ENCODE peak calls at places on chromosomes 3 and 15, in six cellular contexts. M is neural progenitor cell, N is adipocyte, L is GM12865, D is left ventricle myocardium inferior, V is lower leg skin. A is an unnamed sample.

GRCh38 chr3:158738653-158739052 is 6.4 kb upstream of the RARRES1 start:
- DNase-seq in M (no peak), N (no peak), L (no peak), D (no peak), V (no peak), A (no peak)

GRCh38 chr3:184300377-184300717 is 1.3 kb downstream of the PSMD2 start:
- DNase-seq in M (no peak), N (peak), L (no peak), D (no peak), V (no peak), A (no peak)

GRCh38 chr3:18393906-18394305 is 31.2 kb downstream of the SATB1 start:
- DNase-seq in M (no peak), N (peak), L (no peak), D (no peak), V (no peak), A (no peak)

GRCh38 chr15:51499379-51499976 is 123.1 kb downstream of the DMXL2 start:
- DNase-seq in M (peak), N (peak), L (peak), D (no peak), V (no peak), A (peak)

GRCh38 chr15:40162552-40162951 is 1.7 kb downstream of the BUB1B start:
- DNase-seq in M (no peak), N (no peak), L (no peak), D (no peak), V (no peak), A (no peak)

GRCh38 chr3:14450922-14451606 is 48.7 kb downstream of the SLC6A6 start:
- DNase-seq in M (no peak), N (no peak), L (no peak), D (no peak), V (no peak), A (no peak)

GRCh38 chr15:70726753-70727152 is 36.6 kb downstream of the UACA start:
- DNase-seq in M (peak), N (peak), L (no peak), D (no peak), V (no peak), A (no peak)

GRCh38 chr3:175702956-175703355 is 843.8 kb downstream of the NAALADL2 start:
- DNase-seq in M (no peak), N (peak), L (no peak), D (no peak), V (no peak), A (no peak)

GRCh38 chr15:39341238-39341637 is 239.6 kb upstream of the THBS1 start:
- DNase-seq in M (peak), N (no peak), L (no peak), D (no peak), V (no peak), A (no peak)

GRCh38 chr3:185250247-185250646 is 3.6 kb downstream of the EHHADH start:
- DNase-seq in M (no peak), N (no peak), L (no peak), D (no peak), V (no peak), A (no peak)

GRCh38 chr3:39178553-39178952 is 13.8 kb downstream of the XIRP1 start:
- DNase-seq in M (no peak), N (no peak), L (no peak), D (no peak), V (no peak), A (no peak)

GRCh38 chr15:74514039-74514438 is 27.0 kb upstream of the ARID3B start:
- DNase-seq in M (no peak), N (peak), L (no peak), D (no peak), V (no peak), A (no peak)

GRCh38 chr3:100833483-100833882 is 124.2 kb downstream of the TFG start:
- DNase-seq in M (peak), N (no peak), L (no peak), D (no peak), V (no peak), A (no peak)

GRCh38 chr15:100939786-100940185 is 20.6 kb downstream of the LRRK1 start:
- DNase-seq in M (no peak), N (no peak), L (no peak), D (no peak), V (no peak), A (no peak)

GRCh38 chr15:37087050-37087691 is 13.2 kb downstream of the MEIS2 start:
- DNase-seq in M (no peak), N (no peak), L (no peak), D (no peak), V (no peak), A (no peak)

GRCh38 chr3:14943042-14943441 is 4.3 kb upstream of the NR2C2 start:
- DNase-seq in M (no peak), N (no peak), L (no peak), D (no peak), V (no peak), A (no peak)

GRCh38 chr3:43153189-43154083 is 47.6 kb upstream of the POMGNT2 start:
- DNase-seq in M (peak), N (peak), L (no peak), D (peak), V (peak), A (no peak)

GRCh38 chr3:126551066-126551838 is 7.5 kb downstream of the C3orf22 start:
- DNase-seq in M (no peak), N (no peak), L (no peak), D (no peak), V (peak), A (no peak)

GRCh38 chr3:197549261-197549885 is 6.4 kb downstream of the BDH1 start:
- DNase-seq in M (no peak), N (no peak), L (no peak), D (no peak), V (no peak), A (no peak)

GRCh38 chr15:74443100-74443909 is 9.5 kb upstream of the SEMA7A start:
- DNase-seq in M (peak), N (peak), L (no peak), D (no peak), V (no peak), A (no peak)

GRCh38 chr15:34304613-34305012 is 33.0 kb downstream of the SLC12A6 start:
- DNase-seq in M (no peak), N (peak), L (no peak), D (no peak), V (no peak), A (no peak)

GRCh38 chr15:93846148-93846547 is 385.2 kb upstream of the MCTP2 start:
- DNase-seq in M (no peak), N (no peak), L (no peak), D (no peak), V (no peak), A (no peak)

GRCh38 chr15:41258706-41259471 is 27.8 kb downstream of the CHP1 start:
- DNase-seq in M (no peak), N (peak), L (peak), D (no peak), V (no peak), A (no peak)

GRCh38 chr3:119323401-119324107 is 29.4 kb downstream of the ARHGAP31 start:
- DNase-seq in M (no peak), N (no peak), L (no peak), D (no peak), V (no peak), A (peak)

GRCh38 chr3:107061466-107061865 is 315.8 kb upstream of the CCDC54 start:
- DNase-seq in M (no peak), N (no peak), L (no peak), D (no peak), V (no peak), A (no peak)

GRCh38 chr3:121661376-121661775 is 673 bp upstream of the HCLS1 start:
- DNase-seq in M (no peak), N (no peak), L (peak), D (no peak), V (no peak), A (no peak)

GRCh38 chr3:52685285-52685704 is 418 bp downstream of the PBRM1 start:
- DNase-seq in M (peak), N (peak), L (peak), D (peak), V (peak), A (peak)

GRCh38 chr3:138406606-138407005 is 27.8 kb upstream of the ESYT3 start:
- DNase-seq in M (no peak), N (no peak), L (no peak), D (no peak), V (no peak), A (no peak)

GRCh38 chr3:132352556-132353143 is 35.4 kb downstream of the ACP3 start:
- DNase-seq in M (peak), N (peak), L (peak), D (no peak), V (peak), A (peak)

GRCh38 chr3:194604837-194605236 is 28.4 kb downstream of the TMEM44 start:
- DNase-seq in M (no peak), N (no peak), L (no peak), D (no peak), V (no peak), A (no peak)

GRCh38 chr3:39443530-39443929 is 23.9 kb upstream of the MOBP start:
- DNase-seq in M (no peak), N (no peak), L (peak), D (no peak), V (no peak), A (no peak)

GRCh38 chr3:181609156-181609767 is 102.5 kb upstream of the SOX2 start:
- DNase-seq in M (peak), N (no peak), L (no peak), D (no peak), V (no peak), A (no peak)

GRCh38 chr3:114551770-114552526 is 258.1 kb downstream of the TIGIT start:
- DNase-seq in M (no peak), N (peak), L (no peak), D (no peak), V (no peak), A (no peak)

GRCh38 chr15:31010036-31010435 is 18.6 kb upstream of the MTMR10 start:
- DNase-seq in M (no peak), N (no peak), L (no peak), D (no peak), V (no peak), A (no peak)

GRCh38 chr15:99431661-99432091 is 134.1 kb upstream of the MEF2A start:
- DNase-seq in M (no peak), N (no peak), L (no peak), D (peak), V (no peak), A (no peak)

GRCh38 chr3:108223928-108224327 is 1.7 kb upstream of the IFT57 start:
- DNase-seq in M (no peak), N (peak), L (no peak), D (no peak), V (no peak), A (peak)

GRCh38 chr3:108222813-108223307 is 636 bp upstream of the IFT57 start:
- DNase-seq in M (peak), N (peak), L (no peak), D (no peak), V (no peak), A (no peak)

GRCh38 chr3:108219336-108219735 is 2.9 kb downstream of the IFT57 start:
- DNase-seq in M (no peak), N (no peak), L (peak), D (no peak), V (no peak), A (no peak)

GRCh38 chr3:108221911-108222812 is at the start of gene IFT57:
- DNase-seq in M (peak), N (peak), L (peak), D (peak), V (peak), A (peak)

GRCh38 chr3:108221403-108221802 is 821 bp downstream of the IFT57 start:
- DNase-seq in M (peak), N (peak), L (no peak), D (no peak), V (no peak), A (no peak)
- H3K4me3 ChIP-seq in M (peak), N (peak), L (peak), D (peak), V (peak), A (peak)

DNA sequence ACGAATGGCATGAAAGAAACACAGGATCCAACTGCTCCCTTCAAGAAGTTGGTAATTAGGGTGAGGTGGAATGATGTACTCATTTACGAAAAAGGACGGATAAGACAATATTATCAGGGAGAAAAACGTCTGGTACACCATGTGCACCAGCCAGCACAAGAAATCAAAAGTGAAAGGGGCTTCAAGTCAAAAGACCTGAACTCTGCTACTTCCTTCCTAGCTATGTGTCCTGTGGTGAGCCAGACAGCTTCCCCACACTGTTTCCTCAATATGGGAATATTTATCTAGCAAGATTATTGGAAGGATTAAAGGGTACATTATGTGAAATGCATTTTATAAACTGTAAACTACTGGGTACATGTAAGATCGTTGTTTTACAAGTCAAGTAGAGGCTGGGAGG is 33.9 kb downstream of the RAB27A start:
- DNase-seq in M (no peak), N (no peak), L (peak), D (no peak), V (no peak), A (no peak)
- H3K4me3 ChIP-seq in M (no peak), N (no peak), L (peak), D (peak), V (no peak), A (no peak)

GRCh38 chr3:111802700-111803099 is 56.4 kb upstream of the PHLDB2 start:
- DNase-seq in M (no peak), N (no peak), L (no peak), D (no peak), V (no peak), A (no peak)
- H3K4me3 ChIP-seq in M (no peak), N (peak), L (no peak), D (no peak), V (no peak), A (no peak)

GRCh38 chr3:128267541-128267940 is 114.3 kb downstream of the EEFSEC start:
- DNase-seq in M (no peak), N (no peak), L (no peak), D (no peak), V (no peak), A (no peak)
- H3K4me3 ChIP-seq in M (no peak), N (no peak), L (no peak), D (no peak), V (no peak), A (no peak)

GRCh38 chr3:97823081-97823480 is 1.3 kb downstream of the CRYBG3 start:
- DNase-seq in M (no peak), N (no peak), L (no peak), D (no peak), V (no peak), A (no peak)
- H3K4me3 ChIP-seq in M (peak), N (peak), L (peak), D (peak), V (no peak), A (no peak)

GRCh38 chr3:155647196-155647595 is 97.7 kb downstream of the PLCH1 start:
- DNase-seq in M (no peak), N (no peak), L (no peak), D (no peak), V (no peak), A (peak)
- H3K4me3 ChIP-seq in M (no peak), N (no peak), L (no peak), D (no peak), V (no peak), A (no peak)

DNA sequence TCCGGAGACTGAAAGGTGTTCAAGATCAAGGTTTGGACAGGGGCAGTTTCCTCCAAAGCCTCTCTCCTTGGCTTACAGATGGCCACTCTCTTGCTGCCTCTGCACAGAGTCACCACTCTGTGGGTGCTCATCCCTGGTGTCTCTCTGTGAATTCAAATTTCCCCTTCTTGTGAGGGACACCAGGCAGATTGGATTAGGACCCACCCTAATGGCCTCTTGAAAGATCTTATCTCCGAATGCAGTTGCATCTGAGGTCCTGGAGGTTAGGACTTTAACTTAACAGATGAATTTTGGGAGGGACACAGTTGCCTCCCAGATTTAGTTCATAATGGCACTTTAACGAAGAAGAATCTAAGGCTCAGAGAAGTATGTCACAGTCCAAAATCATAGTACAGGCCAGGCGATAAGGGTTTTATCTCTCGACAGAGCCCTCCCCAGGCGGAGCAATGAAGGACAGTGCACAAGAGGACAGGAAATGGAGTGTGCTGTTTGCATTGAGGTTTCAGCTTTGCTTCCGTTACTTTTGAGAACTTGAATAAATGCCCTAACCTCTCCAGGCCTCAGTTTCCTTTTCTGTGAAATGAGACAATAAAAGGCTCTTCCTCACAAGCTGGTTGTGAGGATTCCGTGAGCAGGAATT is 38.9 kb upstream of the KIF23 start:
- DNase-seq in M (no peak), N (no peak), L (no peak), D (no peak), V (no peak), A (no peak)
- H3K4me3 ChIP-seq in M (no peak), N (no peak), L (no peak), D (no peak), V (no peak), A (no peak)

DNA sequence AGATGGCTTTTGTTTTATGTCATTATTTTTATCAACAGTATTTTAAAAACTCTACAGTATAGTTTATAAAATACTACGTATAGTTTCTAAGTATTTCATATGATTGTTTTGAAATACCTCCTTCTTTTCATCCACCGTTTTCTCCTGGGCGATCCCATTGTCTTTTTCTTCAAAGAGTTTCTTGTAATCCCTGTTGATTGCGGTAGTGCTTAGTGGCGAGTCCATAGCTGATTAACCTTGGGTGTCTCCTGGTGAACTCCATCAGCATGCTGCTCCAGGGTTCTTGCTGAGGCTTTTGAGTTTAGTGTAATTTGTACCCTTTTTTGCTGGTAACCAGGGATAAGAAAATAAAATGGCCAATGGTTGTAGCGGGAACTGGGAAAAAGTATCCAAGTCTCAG is 3.6 kb downstream of the PIAS1 start:
- DNase-seq in M (peak), N (no peak), L (no peak), D (no peak), V (no peak), A (no peak)
- H3K4me3 ChIP-seq in M (peak), N (peak), L (no peak), D (no peak), V (no peak), A (no peak)

GRCh38 chr15:67862771-67863441 is 23.1 kb upstream of the RNU6-1 start:
- DNase-seq in M (no peak), N (no peak), L (peak), D (no peak), V (no peak), A (no peak)
- H3K4me3 ChIP-seq in M (no peak), N (peak), L (peak), D (peak), V (no peak), A (peak)

DNA sequence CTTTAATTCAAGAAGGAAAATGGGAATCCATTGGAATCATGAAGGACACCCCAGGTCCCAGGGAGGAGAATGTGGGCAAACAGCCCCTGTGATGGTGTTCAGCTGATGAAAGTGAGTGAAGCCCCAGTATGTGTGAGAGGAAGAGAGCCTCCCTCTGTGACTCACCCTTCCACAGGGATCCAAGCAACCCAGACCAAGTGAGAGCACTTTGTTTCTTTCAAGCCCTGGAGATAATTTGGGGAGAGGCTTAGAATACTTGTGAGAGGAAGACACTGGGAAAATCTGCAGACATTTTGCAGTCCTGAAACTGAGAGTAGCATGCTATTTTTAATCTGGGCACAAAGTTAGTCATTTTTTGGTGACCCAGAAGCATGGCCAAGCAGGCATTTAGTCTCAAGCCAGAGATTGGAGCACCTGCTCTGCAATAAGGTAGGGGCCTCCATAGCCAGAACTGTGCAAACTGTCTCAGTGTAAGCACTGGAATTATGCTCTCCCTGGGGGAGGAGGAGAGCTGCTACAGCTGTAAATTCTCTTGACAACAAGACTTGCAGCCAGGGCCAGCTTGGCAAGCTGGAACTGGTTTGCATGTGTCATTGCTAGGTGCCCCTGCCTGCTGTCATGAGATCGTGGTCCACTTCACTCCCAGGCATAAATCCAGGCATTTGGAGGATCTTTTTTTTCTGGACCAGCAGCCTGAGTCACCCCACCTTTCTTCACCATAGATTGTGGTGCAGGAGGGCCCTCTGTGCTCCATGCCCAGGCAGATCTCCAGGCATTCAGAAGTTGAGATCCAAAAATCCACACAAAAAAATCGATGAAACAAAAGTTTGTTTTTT is 537.8 kb upstream of the DPPA4 start:
- DNase-seq in M (no peak), N (no peak), L (no peak), D (no peak), V (no peak), A (no peak)
- H3K4me3 ChIP-seq in M (no peak), N (no peak), L (no peak), D (no peak), V (no peak), A (no peak)